ENCODE peak calls at places on chromosome 19, in six cellular contexts. W is fibroblast of mammary gland, Z is RWPE2, T is NCI-H1105, S is mucosa of descending colon, X is H9. B is an unnamed sample.

GRCh38 chr19:34667349-34668076 is 9.4 kb downstream of the SCGB2B2 start:
- DNase-seq in W (peak), Z (no peak), T (peak), S (peak), X (peak), B (no peak)

GRCh38 chr19:47315125-47315821 is 5.6 kb downstream of the C5AR1 start:
- DNase-seq in W (peak), Z (peak), T (no peak), S (peak), X (peak), B (peak)

GRCh38 chr19:42428676-42429075 is 1.5 kb upstream of the LIPE start:
- DNase-seq in W (no peak), Z (no peak), T (no peak), S (no peak), X (no peak), B (no peak)

GRCh38 chr19:29467824-29468401 is 57.9 kb upstream of the VSTM2B start:
- DNase-seq in W (peak), Z (no peak), T (peak), S (no peak), X (peak), B (no peak)

GRCh38 chr19:10809693-10810285 is 26.2 kb downstream of the TMED1 start:
- DNase-seq in W (no peak), Z (no peak), T (no peak), S (no peak), X (no peak), B (no peak)

GRCh38 chr19:44943801-44944249 is 1.8 kb downstream of the APOC4 start:
- DNase-seq in W (peak), Z (no peak), T (no peak), S (peak), X (no peak), B (peak)

GRCh38 chr19:17610384-17610783 is 54.9 kb downstream of the COLGALT1 start:
- DNase-seq in W (peak), Z (no peak), T (no peak), S (no peak), X (no peak), B (no peak)

GRCh38 chr19:14432817-14433453 is at the start of gene PKN1:
- DNase-seq in W (no peak), Z (no peak), T (peak), S (peak), X (peak), B (peak)

GRCh38 chr19:47111081-47111589 is 2.4 kb downstream of the ZC3H4 start:
- DNase-seq in W (no peak), Z (no peak), T (no peak), S (peak), X (no peak), B (peak)

GRCh38 chr19:40246292-40247073 is 20.0 kb upstream of the CCNP start:
- DNase-seq in W (no peak), Z (no peak), T (no peak), S (no peak), X (no peak), B (no peak)

GRCh38 chr19:13920940-13921744 is 15.1 kb downstream of the CC2D1A start:
- DNase-seq in W (peak), Z (no peak), T (no peak), S (no peak), X (peak), B (no peak)

GRCh38 chr19:58513694-58514563 is 2.1 kb upstream of the SLC27A5 start:
- DNase-seq in W (peak), Z (peak), T (peak), S (peak), X (peak), B (peak)

B was measured in right lobe of liver.